ENCODE peak calls at places on chromosomes 4 and X, in eight cellular contexts. One of them, this sample, is unnamed.

GRCh38 chrX:150934453-150934852 is 36.0 kb upstream of the CD99L2 start:
- DNase-seq in endothelial cell: no peak
- DNase-seq in HS-27A: no peak
- DNase-seq in type B pancreatic cell: no peak
- DNase-seq in cardiac fibroblast: peak
- DNase-seq in hippocampal formation: no peak
- DNase-seq in OCI-LY7: no peak
- DNase-seq in AG10803: peak
- DNase-seq in this sample: no peak

GRCh38 chrX:22249371-22249770 is 23.3 kb upstream of the CBLL2 start:
- DNase-seq in endothelial cell: no peak
- DNase-seq in HS-27A: no peak
- DNase-seq in type B pancreatic cell: no peak
- DNase-seq in cardiac fibroblast: no peak
- DNase-seq in hippocampal formation: no peak
- DNase-seq in OCI-LY7: no peak
- DNase-seq in AG10803: no peak
- DNase-seq in this sample: no peak

GRCh38 chr4:154399259-154399974 is 92.2 kb downstream of the DCHS2 start:
- DNase-seq in endothelial cell: no peak
- DNase-seq in HS-27A: no peak
- DNase-seq in type B pancreatic cell: no peak
- DNase-seq in cardiac fibroblast: peak
- DNase-seq in hippocampal formation: peak
- DNase-seq in OCI-LY7: no peak
- DNase-seq in AG10803: peak
- DNase-seq in this sample: peak

GRCh38 chr4:71558248-71558647 is 219.4 kb downstream of the SLC4A4 start:
- DNase-seq in endothelial cell: no peak
- DNase-seq in HS-27A: no peak
- DNase-seq in type B pancreatic cell: no peak
- DNase-seq in cardiac fibroblast: no peak
- DNase-seq in hippocampal formation: no peak
- DNase-seq in OCI-LY7: no peak
- DNase-seq in AG10803: no peak
- DNase-seq in this sample: no peak

GRCh38 chrX:54920610-54921426 is at the start of gene TRO:
- DNase-seq in endothelial cell: peak
- DNase-seq in HS-27A: no peak
- DNase-seq in type B pancreatic cell: no peak
- DNase-seq in cardiac fibroblast: peak
- DNase-seq in hippocampal formation: peak
- DNase-seq in OCI-LY7: no peak
- DNase-seq in AG10803: no peak
- DNase-seq in this sample: peak

GRCh38 chr4:65195002-65195401 is 475.3 kb downstream of the EPHA5 start:
- DNase-seq in endothelial cell: no peak
- DNase-seq in HS-27A: no peak
- DNase-seq in type B pancreatic cell: no peak
- DNase-seq in cardiac fibroblast: no peak
- DNase-seq in hippocampal formation: no peak
- DNase-seq in OCI-LY7: no peak
- DNase-seq in AG10803: no peak
- DNase-seq in this sample: no peak

GRCh38 chrX:123807825-123808416 is 51.9 kb upstream of the XIAP start:
- DNase-seq in endothelial cell: no peak
- DNase-seq in HS-27A: no peak
- DNase-seq in type B pancreatic cell: no peak
- DNase-seq in cardiac fibroblast: peak
- DNase-seq in hippocampal formation: no peak
- DNase-seq in OCI-LY7: no peak
- DNase-seq in AG10803: peak
- DNase-seq in this sample: no peak

GRCh38 chr4:156476359-156476758 is 495.2 kb downstream of the PDGFC start:
- DNase-seq in endothelial cell: no peak
- DNase-seq in HS-27A: peak
- DNase-seq in type B pancreatic cell: no peak
- DNase-seq in cardiac fibroblast: peak
- DNase-seq in hippocampal formation: no peak
- DNase-seq in OCI-LY7: no peak
- DNase-seq in AG10803: peak
- DNase-seq in this sample: peak

GRCh38 chrX:134528936-134529335 is 69.0 kb downstream of the HPRT1 start:
- DNase-seq in endothelial cell: no peak
- DNase-seq in HS-27A: no peak
- DNase-seq in type B pancreatic cell: no peak
- DNase-seq in cardiac fibroblast: no peak
- DNase-seq in hippocampal formation: no peak
- DNase-seq in OCI-LY7: no peak
- DNase-seq in AG10803: no peak
- DNase-seq in this sample: peak